ENCODE peak calls at places on chromosomes 11 and 22, in ten cellular contexts. One of them, this sample, is unnamed. For H3K36me3, the result is how much of the 10 kb centered on the place peaks cover.

GRCh38 chr11:108569896-108570295 is 23.7 kb downstream of the EXPH5 start:
- DNase-seq in WERI-Rb-1: no peak
- DNase-seq in pancreas: no peak
- DNase-seq in GM23338: no peak
- DNase-seq in IMR-90: no peak
- DNase-seq in upper lobe of left lung: no peak
- DNase-seq in right lobe of liver: no peak
- DNase-seq in uterus: no peak
- DNase-seq in CD8-positive, alpha-beta T cell: no peak
- DNase-seq in mammary epithelial cell: no peak
- DNase-seq in this sample: no peak

GRCh38 chr22:22091400-22091878 is 108.9 kb upstream of the TOP3B start:
- DNase-seq in WERI-Rb-1: no peak
- DNase-seq in pancreas: no peak
- DNase-seq in GM23338: no peak
- DNase-seq in IMR-90: no peak
- DNase-seq in upper lobe of left lung: no peak
- DNase-seq in right lobe of liver: no peak
- DNase-seq in uterus: no peak
- DNase-seq in CD8-positive, alpha-beta T cell: no peak
- DNase-seq in mammary epithelial cell: no peak
- DNase-seq in this sample: no peak

GRCh38 chr11:77289737-77290136 is 11.7 kb downstream of the GDPD4 start:
- DNase-seq in WERI-Rb-1: no peak
- DNase-seq in pancreas: no peak
- DNase-seq in GM23338: no peak
- DNase-seq in IMR-90: no peak
- DNase-seq in upper lobe of left lung: no peak
- DNase-seq in right lobe of liver: no peak
- DNase-seq in uterus: no peak
- DNase-seq in CD8-positive, alpha-beta T cell: no peak
- DNase-seq in mammary epithelial cell: no peak
- DNase-seq in this sample: no peak

GRCh38 chr11:94201004-94201465 is 72.4 kb downstream of the PANX1 start:
- DNase-seq in WERI-Rb-1: no peak
- DNase-seq in pancreas: no peak
- DNase-seq in GM23338: no peak
- DNase-seq in IMR-90: peak
- DNase-seq in upper lobe of left lung: no peak
- DNase-seq in right lobe of liver: peak
- DNase-seq in uterus: no peak
- DNase-seq in CD8-positive, alpha-beta T cell: no peak
- DNase-seq in mammary epithelial cell: no peak
- DNase-seq in this sample: no peak

GRCh38 chr11:115471367-115471766 is 32.8 kb downstream of the CADM1 start:
- DNase-seq in WERI-Rb-1: no peak
- DNase-seq in pancreas: no peak
- DNase-seq in GM23338: no peak
- DNase-seq in IMR-90: peak
- DNase-seq in upper lobe of left lung: no peak
- DNase-seq in right lobe of liver: peak
- DNase-seq in uterus: no peak
- DNase-seq in CD8-positive, alpha-beta T cell: no peak
- DNase-seq in mammary epithelial cell: no peak
- DNase-seq in this sample: no peak

GRCh38 chr11:110077866-110078325 is 15.3 kb upstream of the ZC3H12C start:
- DNase-seq in WERI-Rb-1: no peak
- DNase-seq in pancreas: no peak
- DNase-seq in GM23338: peak
- DNase-seq in IMR-90: peak
- DNase-seq in upper lobe of left lung: no peak
- DNase-seq in right lobe of liver: no peak
- DNase-seq in uterus: no peak
- DNase-seq in CD8-positive, alpha-beta T cell: no peak
- DNase-seq in mammary epithelial cell: peak
- DNase-seq in this sample: no peak

GRCh38 chr11:66012946-66013761 is 1.3 kb downstream of the CST6 start:
- DNase-seq in WERI-Rb-1: no peak
- DNase-seq in pancreas: no peak
- DNase-seq in GM23338: peak
- DNase-seq in IMR-90: no peak
- DNase-seq in upper lobe of left lung: no peak
- DNase-seq in right lobe of liver: no peak
- DNase-seq in uterus: no peak
- DNase-seq in CD8-positive, alpha-beta T cell: no peak
- DNase-seq in mammary epithelial cell: peak
- DNase-seq in this sample: no peak

GRCh38 chr11:43359432-43359818 is 705 bp downstream of the TTC17 start:
- DNase-seq in WERI-Rb-1: no peak
- DNase-seq in pancreas: no peak
- DNase-seq in GM23338: peak
- DNase-seq in IMR-90: peak
- DNase-seq in upper lobe of left lung: no peak
- DNase-seq in right lobe of liver: no peak
- DNase-seq in uterus: no peak
- DNase-seq in CD8-positive, alpha-beta T cell: peak
- DNase-seq in mammary epithelial cell: peak
- DNase-seq in this sample: no peak

DNA sequence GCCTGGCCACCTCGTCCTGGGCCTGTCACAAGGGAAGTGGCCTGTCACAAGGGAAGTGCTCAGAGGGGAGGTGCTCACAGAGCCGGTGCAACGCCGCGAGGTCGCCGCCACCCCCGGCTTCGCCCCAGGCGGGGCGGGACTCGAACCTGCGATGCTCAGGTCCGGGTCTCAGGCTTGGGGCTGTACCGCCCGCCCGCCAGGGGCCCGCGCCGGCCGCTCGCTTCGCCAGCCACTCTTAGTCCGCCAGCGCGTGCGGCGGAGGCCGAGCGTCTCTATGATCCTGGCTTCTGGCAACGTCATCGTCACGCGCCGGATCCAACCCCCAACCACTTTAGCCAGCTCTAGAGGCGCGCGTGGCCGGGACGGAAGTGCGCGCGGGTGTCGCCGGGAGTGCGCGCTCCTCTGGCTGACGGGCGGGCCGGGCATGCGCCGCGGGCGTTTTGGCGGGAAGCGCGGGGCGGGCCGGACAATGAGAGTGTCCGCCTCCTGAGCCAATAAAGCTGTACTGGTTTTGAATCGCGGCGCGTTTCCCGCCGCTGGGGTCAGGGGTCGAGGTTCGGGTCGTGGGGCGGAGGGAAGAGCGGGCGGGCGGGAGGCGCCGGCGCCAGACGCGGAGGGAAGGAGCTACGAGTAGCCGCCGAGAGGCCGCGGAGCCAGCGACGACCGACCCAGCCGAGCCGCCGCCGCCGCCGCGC is at the start of gene TRMT2A:
- DNase-seq in WERI-Rb-1: peak
- DNase-seq in pancreas: peak
- DNase-seq in GM23338: peak
- DNase-seq in IMR-90: peak
- DNase-seq in upper lobe of left lung: peak
- DNase-seq in right lobe of liver: peak
- DNase-seq in uterus: peak
- DNase-seq in CD8-positive, alpha-beta T cell: peak
- DNase-seq in mammary epithelial cell: peak
- DNase-seq in this sample: peak
- TF ChIP-seq CTCF in WERI-Rb-1: no peak
- TF ChIP-seq CTCF in pancreas: no peak
- TF ChIP-seq CTCF in GM23338: peak
- TF ChIP-seq CTCF in IMR-90: peak
- TF ChIP-seq CTCF in upper lobe of left lung: peak
- TF ChIP-seq CTCF in right lobe of liver: peak
- TF ChIP-seq CTCF in uterus: peak
- TF ChIP-seq CTCF in CD8-positive, alpha-beta T cell: no peak
- TF ChIP-seq CTCF in mammary epithelial cell: peak
- TF ChIP-seq CTCF in this sample: peak

DNA sequence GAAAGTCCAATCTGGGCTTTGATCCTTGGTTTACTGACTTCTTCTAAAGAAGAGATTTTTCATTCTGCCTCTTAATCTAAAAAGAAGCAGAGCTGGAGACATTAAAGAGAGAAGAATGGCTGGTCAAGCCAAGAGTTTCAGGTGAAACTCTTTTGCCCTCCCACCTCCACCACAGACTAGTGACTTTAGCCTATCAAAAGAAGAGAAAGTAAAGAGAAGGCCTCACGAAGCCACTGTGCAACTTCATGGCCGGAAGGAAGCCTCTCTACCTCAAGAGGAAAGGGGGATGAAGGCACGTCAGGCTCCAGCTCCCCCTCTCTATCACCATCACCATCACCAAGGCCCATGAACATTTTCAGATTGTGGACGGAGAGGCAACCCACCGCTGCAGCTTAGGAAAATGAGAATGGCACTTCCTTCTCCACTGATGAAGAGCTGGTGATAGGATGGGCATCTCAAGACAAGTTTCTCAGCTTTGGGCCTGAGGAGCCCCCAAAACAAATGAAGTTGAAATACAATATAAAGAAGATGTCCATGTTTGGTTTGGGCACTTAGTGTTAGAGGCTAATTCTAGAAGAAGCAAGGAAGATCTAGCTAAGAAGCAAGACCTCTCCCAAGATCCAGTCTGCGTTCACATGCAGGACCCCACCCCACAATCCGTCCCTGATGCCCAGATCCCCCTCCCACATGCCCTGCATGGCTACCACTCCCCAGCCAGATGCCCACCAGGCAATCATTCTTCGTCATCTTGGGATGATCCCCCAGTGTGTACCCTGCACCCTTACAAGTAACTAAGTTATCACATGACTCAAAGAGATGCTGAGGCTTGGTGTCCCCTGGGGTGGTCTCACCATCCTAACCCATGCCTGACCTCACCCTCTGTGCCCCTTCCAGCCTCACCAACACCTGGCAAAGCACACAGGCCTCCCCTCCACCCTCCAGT is 52.6 kb downstream of the IGSF9B start:
- DNase-seq in WERI-Rb-1: peak
- DNase-seq in pancreas: no peak
- DNase-seq in GM23338: no peak
- DNase-seq in IMR-90: no peak
- DNase-seq in upper lobe of left lung: no peak
- DNase-seq in right lobe of liver: no peak
- DNase-seq in uterus: no peak
- DNase-seq in CD8-positive, alpha-beta T cell: no peak
- DNase-seq in mammary epithelial cell: no peak
- DNase-seq in this sample: no peak
- H3K36me3 ChIP-seq in WERI-Rb-1: half or more
- H3K36me3 ChIP-seq in pancreas: under half
- H3K36me3 ChIP-seq in GM23338: under half
- H3K36me3 ChIP-seq in IMR-90: under half
- H3K36me3 ChIP-seq in upper lobe of left lung: under half
- H3K36me3 ChIP-seq in right lobe of liver: under half
- H3K36me3 ChIP-seq in uterus: under half
- H3K36me3 ChIP-seq in CD8-positive, alpha-beta T cell: under half
- H3K36me3 ChIP-seq in mammary epithelial cell: under half
- H3K36me3 ChIP-seq in this sample: under half

GRCh38 chr11:88102595-88102929 is 72.7 kb downstream of the RAB38 start:
- DNase-seq in WERI-Rb-1: no peak
- DNase-seq in pancreas: no peak
- DNase-seq in GM23338: no peak
- DNase-seq in IMR-90: no peak
- DNase-seq in upper lobe of left lung: no peak
- DNase-seq in right lobe of liver: no peak
- DNase-seq in uterus: no peak
- DNase-seq in CD8-positive, alpha-beta T cell: no peak
- DNase-seq in mammary epithelial cell: peak
- DNase-seq in this sample: no peak

GRCh38 chr11:88105952-88106351 is 69.3 kb downstream of the RAB38 start:
- DNase-seq in WERI-Rb-1: no peak
- DNase-seq in pancreas: no peak
- DNase-seq in GM23338: no peak
- DNase-seq in IMR-90: no peak
- DNase-seq in upper lobe of left lung: no peak
- DNase-seq in right lobe of liver: no peak
- DNase-seq in uterus: no peak
- DNase-seq in CD8-positive, alpha-beta T cell: no peak
- DNase-seq in mammary epithelial cell: no peak
- DNase-seq in this sample: no peak

GRCh38 chr11:88104408-88104807 is 70.8 kb downstream of the RAB38 start:
- DNase-seq in WERI-Rb-1: no peak
- DNase-seq in pancreas: no peak
- DNase-seq in GM23338: no peak
- DNase-seq in IMR-90: no peak
- DNase-seq in upper lobe of left lung: no peak
- DNase-seq in right lobe of liver: no peak
- DNase-seq in uterus: no peak
- DNase-seq in CD8-positive, alpha-beta T cell: no peak
- DNase-seq in mammary epithelial cell: peak
- DNase-seq in this sample: no peak

GRCh38 chr11:88101881-88102594 is 73.2 kb downstream of the RAB38 start:
- DNase-seq in WERI-Rb-1: no peak
- DNase-seq in pancreas: no peak
- DNase-seq in GM23338: no peak
- DNase-seq in IMR-90: no peak
- DNase-seq in upper lobe of left lung: no peak
- DNase-seq in right lobe of liver: no peak
- DNase-seq in uterus: no peak
- DNase-seq in CD8-positive, alpha-beta T cell: no peak
- DNase-seq in mammary epithelial cell: no peak
- DNase-seq in this sample: no peak

DNA sequence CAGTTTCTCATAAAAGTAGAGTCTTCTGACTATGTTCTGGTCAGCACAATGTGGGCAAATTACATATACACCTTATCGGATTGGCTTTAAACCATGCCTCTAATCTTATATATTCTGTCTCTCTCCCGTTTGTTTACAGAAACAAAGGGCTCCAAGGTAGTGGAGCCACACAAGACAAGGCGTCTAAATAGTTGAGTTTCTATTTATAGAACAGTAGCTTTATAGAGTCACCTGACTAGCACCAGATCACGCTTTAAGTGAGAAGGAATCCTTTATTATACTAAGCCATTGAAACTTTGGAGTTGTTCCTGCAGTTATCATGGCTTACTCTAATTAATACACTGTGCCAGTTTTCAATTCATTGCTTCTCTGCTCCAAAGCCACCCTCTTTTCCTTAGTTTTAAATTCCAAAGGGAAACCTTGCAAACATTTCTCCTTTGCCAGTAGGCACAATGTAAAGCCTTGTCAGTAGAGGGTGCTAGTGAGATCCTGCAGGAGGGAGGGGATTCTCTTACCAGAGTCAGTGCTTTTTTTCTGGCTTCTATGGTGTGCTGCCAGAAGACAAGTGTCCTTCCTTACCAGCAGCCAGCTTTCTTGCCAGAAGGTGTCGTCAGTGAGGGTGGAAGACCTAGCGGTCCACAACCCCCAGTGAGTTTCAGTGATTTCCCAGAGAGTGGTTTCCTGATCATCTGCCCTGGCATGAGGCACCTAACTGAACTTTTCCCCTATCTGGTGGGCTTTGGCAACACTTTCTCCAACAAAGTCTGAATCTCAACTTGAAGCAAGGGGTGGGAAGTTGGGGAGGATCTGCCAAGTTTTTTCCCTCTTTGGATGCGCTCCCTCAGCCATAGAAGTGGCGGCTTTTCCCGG is 71.7 kb downstream of the RAB38 start:
- DNase-seq in WERI-Rb-1: peak
- DNase-seq in pancreas: peak
- DNase-seq in GM23338: peak
- DNase-seq in IMR-90: peak
- DNase-seq in upper lobe of left lung: no peak
- DNase-seq in right lobe of liver: peak
- DNase-seq in uterus: no peak
- DNase-seq in CD8-positive, alpha-beta T cell: no peak
- DNase-seq in mammary epithelial cell: peak
- DNase-seq in this sample: peak
- TF ChIP-seq CTCF in WERI-Rb-1: peak
- TF ChIP-seq CTCF in pancreas: peak
- TF ChIP-seq CTCF in GM23338: peak
- TF ChIP-seq CTCF in IMR-90: peak
- TF ChIP-seq CTCF in upper lobe of left lung: peak
- TF ChIP-seq CTCF in right lobe of liver: peak
- TF ChIP-seq CTCF in uterus: no peak
- TF ChIP-seq CTCF in CD8-positive, alpha-beta T cell: peak
- TF ChIP-seq CTCF in mammary epithelial cell: peak
- TF ChIP-seq CTCF in this sample: peak

GRCh38 chr22:37631448-37632173 is 7.9 kb upstream of the SH3BP1 start:
- DNase-seq in WERI-Rb-1: no peak
- DNase-seq in pancreas: no peak
- DNase-seq in GM23338: no peak
- DNase-seq in IMR-90: no peak
- DNase-seq in upper lobe of left lung: peak
- DNase-seq in right lobe of liver: peak
- DNase-seq in uterus: no peak
- DNase-seq in CD8-positive, alpha-beta T cell: no peak
- DNase-seq in mammary epithelial cell: no peak
- DNase-seq in this sample: no peak
- H3K36me3 ChIP-seq in WERI-Rb-1: under half
- H3K36me3 ChIP-seq in pancreas: under half
- H3K36me3 ChIP-seq in GM23338: under half
- H3K36me3 ChIP-seq in IMR-90: under half
- H3K36me3 ChIP-seq in upper lobe of left lung: under half
- H3K36me3 ChIP-seq in right lobe of liver: under half
- H3K36me3 ChIP-seq in uterus: under half
- H3K36me3 ChIP-seq in CD8-positive, alpha-beta T cell: under half
- H3K36me3 ChIP-seq in mammary epithelial cell: under half
- H3K36me3 ChIP-seq in this sample: under half

This sample was measured in heart left ventricle.